ENCODE peak calls at places on chromosomes 7 and 10, in six cellular contexts. L is upper lobe of right lung, C is IMR-90, A is stomach, W is endodermal cell, F is heart right ventricle. J is an unnamed sample.

GRCh38 chr10:28202941-28203352 is 99.9 kb downstream of the MPP7 start:
- DNase-seq in L (no peak), C (no peak), A (no peak), W (no peak), F (peak; percentile 27), J (no peak)

GRCh38 chr7:78510580-78511188 is 712.1 kb downstream of the PHTF2 start:
- DNase-seq in L (no peak), C (peak; percentile 67), A (peak; percentile 32), W (peak; percentile 83), F (no peak), J (no peak)

GRCh38 chr10:133142523-133143199 is 17.4 kb upstream of the KNDC1 start:
- DNase-seq in L (no peak), C (no peak), A (no peak), W (peak; percentile 63), F (no peak), J (peak; percentile 41)

GRCh38 chr10:6229290-6229689 is 26.6 kb downstream of the PFKFB3 start:
- DNase-seq in L (no peak), C (no peak), A (no peak), W (no peak), F (no peak), J (peak; percentile 59)

GRCh38 chr10:6215241-6215640 is 12.5 kb downstream of the PFKFB3 start:
- DNase-seq in L (no peak), C (no peak), A (no peak), W (no peak), F (no peak), J (no peak)

GRCh38 chr10:97263971-97264370 is 28.5 kb downstream of the ARHGAP19 start:
- DNase-seq in L (no peak), C (no peak), A (no peak), W (peak; percentile 73), F (no peak), J (no peak)

GRCh38 chr7:101870361-101871062 is 53.1 kb downstream of the CUX1 start:
- DNase-seq in L (no peak), C (peak; percentile 59), A (peak; percentile 31), W (peak; percentile 87), F (no peak), J (no peak)

GRCh38 chr10:125343118-125343752 is 182.9 kb upstream of the CTBP2 start:
- DNase-seq in L (no peak), C (peak; percentile 36), A (no peak), W (peak; percentile 74), F (no peak), J (no peak)

GRCh38 chr7:151727579-151728285 is 149.2 kb downstream of the PRKAG2 start:
- DNase-seq in L (no peak), C (peak; percentile 97), A (peak; percentile 65), W (no peak), F (peak; percentile 56), J (peak; percentile 91)

GRCh38 chr7:12802070-12802469 is 114.6 kb downstream of the ARL4A start:
- DNase-seq in L (no peak), C (no peak), A (peak; percentile 41), W (no peak), F (no peak), J (no peak)

GRCh38 chr7:12803542-12803941 is 116.1 kb downstream of the ARL4A start:
- DNase-seq in L (no peak), C (no peak), A (no peak), W (no peak), F (no peak), J (no peak)

GRCh38 chr7:12796397-12797136 is 109.1 kb downstream of the ARL4A start:
- DNase-seq in L (no peak), C (no peak), A (no peak), W (peak; percentile 44), F (no peak), J (no peak)

GRCh38 chr7:12801107-12801506 is 113.7 kb downstream of the ARL4A start:
- DNase-seq in L (no peak), C (no peak), A (peak; percentile 84), W (no peak), F (no peak), J (no peak)

DNA sequence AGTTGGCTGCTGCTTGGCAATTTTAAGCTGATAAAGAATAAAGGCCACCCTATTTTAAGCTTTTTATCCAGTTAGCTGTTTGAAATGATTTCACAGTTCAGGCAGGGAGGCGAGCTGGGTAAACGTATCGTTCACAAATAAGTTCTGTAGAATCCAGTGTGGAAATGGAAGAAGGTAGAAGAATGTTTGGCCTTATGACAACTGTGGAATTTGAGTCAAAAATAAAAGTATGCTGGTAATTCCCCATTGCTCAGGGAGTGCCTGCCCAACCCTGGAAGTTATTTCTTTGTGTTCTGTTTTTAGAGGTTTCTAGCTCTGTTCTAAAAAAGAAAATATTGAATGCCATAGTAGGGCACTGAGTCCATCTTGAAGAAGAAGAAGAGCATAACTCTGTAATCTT is 113.1 kb downstream of the ARL4A start:
- DNase-seq in L (no peak), C (no peak), A (no peak), W (no peak), F (no peak), J (no peak)
- H3K27ac ChIP-seq in L (no peak overlapping the region), C (no peak overlapping the region), A (peak overlapping the region; percentile 71), W (no peak overlapping the region), F (no peak overlapping the region), J (no peak overlapping the region)

GRCh38 chr10:110824152-110824441 is 47.6 kb upstream of the PDCD4 start:
- DNase-seq in L (no peak), C (no peak), A (no peak), W (no peak), F (no peak), J (no peak)
- H3K27ac ChIP-seq in L (no peak overlapping the region), C (no peak overlapping the region), A (peak overlapping the region; percentile 5), W (no peak overlapping the region), F (no peak overlapping the region), J (peak overlapping the region; percentile 36)

GRCh38 chr10:12631216-12631615 is 281.9 kb downstream of the CAMK1D start:
- DNase-seq in L (no peak), C (peak; percentile 10), A (no peak), W (no peak), F (no peak), J (no peak)

GRCh38 chr10:12625393-12626023 is 276.2 kb downstream of the CAMK1D start:
- DNase-seq in L (no peak), C (no peak), A (no peak), W (no peak), F (no peak), J (no peak)

GRCh38 chr10:12628964-12629766 is 279.8 kb downstream of the CAMK1D start:
- DNase-seq in L (no peak), C (no peak), A (no peak), W (no peak), F (no peak), J (no peak)

GRCh38 chr10:12629767-12630165 is 280.4 kb downstream of the CAMK1D start:
- DNase-seq in L (no peak), C (no peak), A (no peak), W (no peak), F (no peak), J (no peak)

GRCh38 chr10:12628153-12628552 is 278.8 kb downstream of the CAMK1D start:
- DNase-seq in L (no peak), C (no peak), A (no peak), W (no peak), F (no peak), J (no peak)
- H3K27ac ChIP-seq in L (no peak overlapping the region), C (no peak overlapping the region), A (no peak overlapping the region), W (no peak overlapping the region), F (no peak overlapping the region), J (no peak overlapping the region)

GRCh38 chr7:55514546-55515265 is 57.6 kb downstream of the VOPP1 start:
- DNase-seq in L (no peak), C (no peak), A (no peak), W (no peak), F (no peak), J (no peak)

GRCh38 chr7:55515569-55516279 is 56.6 kb downstream of the VOPP1 start:
- DNase-seq in L (no peak), C (no peak), A (no peak), W (no peak), F (peak; percentile 40), J (no peak)

GRCh38 chr7:55517936-55518689 is 54.2 kb downstream of the VOPP1 start:
- DNase-seq in L (no peak), C (no peak), A (no peak), W (no peak), F (no peak), J (no peak)

GRCh38 chr7:55517191-55517633 is 55.1 kb downstream of the VOPP1 start:
- DNase-seq in L (no peak), C (peak; percentile 32), A (no peak), W (no peak), F (no peak), J (no peak)

GRCh38 chr7:55516399-55516798 is 55.9 kb downstream of the VOPP1 start:
- DNase-seq in L (no peak), C (no peak), A (no peak), W (no peak), F (no peak), J (no peak)
- H3K27ac ChIP-seq in L (no peak overlapping the region), C (no peak overlapping the region), A (no peak overlapping the region), W (no peak overlapping the region), F (no peak overlapping the region), J (no peak overlapping the region)

DNA sequence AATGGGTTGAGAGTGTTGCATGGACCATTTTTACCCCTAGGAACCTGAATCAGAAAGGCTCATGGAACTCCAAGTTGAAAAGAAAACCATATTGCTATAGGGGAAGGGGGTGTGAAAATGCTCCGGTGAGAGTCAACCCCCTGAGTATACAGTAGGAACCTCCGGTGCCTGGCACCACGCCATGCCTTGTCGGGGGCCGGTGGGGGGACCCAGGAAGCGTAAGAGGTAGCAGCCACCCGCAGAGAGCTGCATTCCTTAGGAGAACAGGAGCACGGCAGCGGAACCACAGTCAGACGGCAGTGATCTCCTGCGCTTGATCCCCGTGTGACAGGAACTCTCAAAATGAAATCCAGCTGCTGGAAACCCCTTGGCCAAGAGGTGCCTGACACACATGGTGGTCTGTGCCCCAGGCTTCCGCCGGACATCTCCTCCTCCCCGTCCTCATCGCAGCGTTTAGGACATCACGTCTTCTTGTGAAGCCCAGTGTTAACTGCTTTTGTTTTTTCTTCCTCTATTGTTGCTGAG is 186.7 kb downstream of the CELF2 start:
- DNase-seq in L (no peak), C (no peak), A (no peak), W (no peak), F (no peak), J (no peak)
- H3K27ac ChIP-seq in L (no peak overlapping the region), C (no peak overlapping the region), A (no peak overlapping the region), W (no peak overlapping the region), F (no peak overlapping the region), J (no peak overlapping the region)

DNA sequence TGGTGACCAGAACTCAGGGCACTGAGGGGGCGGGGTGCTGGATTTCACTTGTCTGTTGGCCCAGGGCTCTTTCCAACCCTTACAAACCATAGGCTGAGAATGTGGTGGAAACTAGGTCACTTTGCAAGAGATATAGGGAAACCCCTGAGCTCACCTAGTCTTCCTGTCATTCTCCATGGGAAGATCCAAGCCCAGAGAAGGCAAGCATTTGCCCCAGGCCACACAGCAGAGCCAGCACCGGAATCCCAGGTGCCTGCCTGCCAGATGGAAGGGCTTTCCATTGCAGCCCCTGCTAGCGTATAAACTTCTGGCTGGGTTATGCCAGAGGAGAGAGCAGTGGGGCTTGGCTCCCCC is 427 bp downstream of the PYROXD2 start:
- DNase-seq in L (no peak), C (no peak), A (no peak), W (no peak), F (no peak), J (no peak)
- H3K27ac ChIP-seq in L (peak overlapping the region; percentile 85), C (peak overlapping the region; percentile 95), A (peak overlapping the region; percentile 84), W (peak overlapping the region; percentile 89), F (peak overlapping the region; percentile 77), J (no peak overlapping the region)

GRCh38 chr10:102311025-102311420 is 65.7 kb downstream of the GBF1 start:
- DNase-seq in L (no peak), C (peak; percentile 51), A (no peak), W (no peak), F (no peak), J (no peak)
- H3K27ac ChIP-seq in L (no peak overlapping the region), C (peak overlapping the region; percentile 49), A (peak overlapping the region; percentile 49), W (no peak overlapping the region), F (no peak overlapping the region), J (no peak overlapping the region)

GRCh38 chr7:131555565-131556054 is 818 bp downstream of the PODXL start:
- DNase-seq in L (no peak), C (no peak), A (no peak), W (no peak), F (no peak), J (no peak)
- H3K27ac ChIP-seq in L (peak overlapping the region; percentile 66), C (no peak overlapping the region), A (peak overlapping the region; percentile 75), W (no peak overlapping the region), F (peak overlapping the region; percentile 88), J (no peak overlapping the region)